ENCODE peak calls at places on chromosomes 16 and 17, in seven cellular contexts. S is ascending aorta, R is dorsolateral prefrontal cortex, U is epithelial cell of esophagus, I is left lung, Q is pancreas, X is fibroblast of lung. J is an unnamed sample.

GRCh38 chr16:70253291-70254094 is 1.8 kb upstream of the EXOSC6 start:
- DNase-seq in I (no peak), S (no peak), U (peak), Q (peak), X (peak), R (no peak), J (no peak)

GRCh38 chr17:49690256-49690655 is 12.4 kb upstream of the SPOP start:
- DNase-seq in X (no peak), Q (no peak), I (no peak), U (no peak), S (peak), R (peak), J (no peak)

GRCh38 chr16:65576631-65577030 is 454.8 kb upstream of the CDH11 start:
- DNase-seq in R (no peak), S (no peak), U (no peak), Q (no peak), I (no peak), X (no peak), J (no peak)

GRCh38 chr16:66524601-66525164 is 25.2 kb downstream of the TK2 start:
- DNase-seq in R (no peak), U (no peak), X (no peak), I (peak), Q (no peak), S (peak), J (no peak)

GRCh38 chr16:28294201-28294600 is 1.9 kb downstream of the SBK1 start:
- DNase-seq in Q (no peak), U (no peak), S (no peak), R (no peak), X (no peak), I (no peak), J (no peak)

GRCh38 chr16:1014771-1015495 is 33.4 kb downstream of the SOX8 start:
- DNase-seq in X (peak), Q (no peak), U (no peak), I (no peak), R (no peak), S (peak), J (no peak)

GRCh38 chr16:84973226-84973625 is 38.1 kb downstream of the ZDHHC7 start:
- DNase-seq in Q (no peak), U (no peak), S (no peak), X (no peak), I (no peak), R (no peak), J (no peak)

GRCh38 chr16:84832488-84833141 is 12.8 kb downstream of the CRISPLD2 start:
- DNase-seq in U (no peak), X (peak), Q (no peak), I (peak), R (peak), S (peak), J (peak)

GRCh38 chr17:4634981-4635380 is 6.5 kb downstream of the ALOX15 start:
- DNase-seq in S (no peak), R (no peak), X (no peak), I (peak), U (no peak), Q (no peak), J (no peak)

GRCh38 chr16:73356401-73357079 is 308.6 kb upstream of the ZFHX3 start:
- DNase-seq in R (no peak), Q (no peak), X (no peak), I (no peak), U (no peak), S (no peak), J (no peak)

GRCh38 chr17:38905375-38905774 is 20.0 kb upstream of the LASP1NB start:
- DNase-seq in Q (no peak), U (no peak), S (no peak), I (no peak), X (no peak), R (no peak), J (no peak)

GRCh38 chr17:19487009-19487600 is 46.5 kb upstream of the SLC47A1 start:
- DNase-seq in Q (no peak), I (no peak), R (no peak), X (no peak), U (no peak), S (no peak), J (no peak)

GRCh38 chr17:78512976-78513375 is 64.2 kb downstream of the DNAH17 start:
- DNase-seq in U (no peak), Q (no peak), S (no peak), X (no peak), I (no peak), R (no peak), J (no peak)

GRCh38 chr17:8894189-8894611 is 26.7 kb upstream of the PIK3R6 start:
- DNase-seq in R (no peak), S (peak), U (no peak), Q (no peak), X (no peak), I (no peak), J (no peak)

GRCh38 chr17:67830440-67830839 is 5.1 kb downstream of the BPTF start:
- DNase-seq in X (peak), S (no peak), I (no peak), R (no peak), Q (no peak), U (no peak), J (no peak)

GRCh38 chr17:49624896-49625295 is 49.2 kb downstream of the NXPH3 start:
- DNase-seq in U (no peak), I (no peak), Q (no peak), X (peak), S (peak), R (no peak), J (no peak)

GRCh38 chr16:24257965-24258364 is 1.8 kb downstream of the CACNG3 start:
- DNase-seq in X (no peak), U (no peak), R (no peak), Q (no peak), S (no peak), I (no peak), J (no peak)

GRCh38 chr16:22618842-22619241 is 108.2 kb downstream of the NPIPB5 start:
- DNase-seq in I (no peak), Q (no peak), U (no peak), R (no peak), S (peak), X (no peak), J (no peak)

GRCh38 chr17:64282753-64283080 is 19.7 kb upstream of the TEX2 start:
- DNase-seq in R (peak), S (no peak), U (no peak), I (no peak), X (no peak), Q (no peak), J (no peak)

GRCh38 chr17:75654176-75654575 is 12.8 kb downstream of the RECQL5 start:
- DNase-seq in I (no peak), X (no peak), U (peak), Q (no peak), S (no peak), R (no peak), J (no peak)

GRCh38 chr16:57000271-57001025 is 11.1 kb downstream of the NLRC5 start:
- DNase-seq in S (peak), I (no peak), Q (no peak), U (peak), R (no peak), X (peak), J (no peak)

GRCh38 chr16:5906351-5906750 is 808.8 kb upstream of the EEF2KMT start:
- DNase-seq in R (no peak), U (no peak), Q (no peak), S (no peak), I (no peak), X (peak), J (no peak)

GRCh38 chr17:40791116-40791515 is 8.6 kb downstream of the KRT28 start:
- DNase-seq in X (no peak), S (no peak), R (no peak), U (no peak), I (no peak), Q (no peak), J (no peak)

GRCh38 chr16:67664258-67664657 is 2.3 kb downstream of the ENKD1 start:
- DNase-seq in U (no peak), I (no peak), X (no peak), R (peak), S (no peak), Q (peak), J (no peak)

GRCh38 chr16:57859331-57859730 is 57.0 kb upstream of the KIFC3 start:
- DNase-seq in U (peak), R (no peak), Q (no peak), X (peak), S (peak), I (no peak), J (no peak)

GRCh38 chr17:3959921-3960601 is 4.2 kb downstream of the ATP2A3 start:
- DNase-seq in I (no peak), Q (no peak), X (no peak), S (no peak), R (no peak), U (no peak), J (no peak)

GRCh38 chr17:55567240-55568216 is 56.3 kb upstream of the SMIM36 start:
- DNase-seq in U (no peak), X (peak), Q (no peak), R (no peak), I (no peak), S (no peak), J (peak)

GRCh38 chr17:8079291-8080207 is 8.0 kb downstream of the ALOX12B start:
- DNase-seq in R (peak), X (peak), Q (peak), I (peak), U (peak), S (peak), J (no peak)

GRCh38 chr17:73432624-73433190 is 120.9 kb upstream of the CDC42EP4 start:
- DNase-seq in S (no peak), R (peak), Q (no peak), I (no peak), X (no peak), U (no peak), J (no peak)

GRCh38 chr17:80778716-80779115 is 212.9 kb upstream of the CHMP6 start:
- DNase-seq in S (no peak), I (peak), R (no peak), Q (no peak), U (no peak), X (no peak), J (no peak)

GRCh38 chr16:22912654-22913053 is 98.7 kb downstream of the HS3ST2 start:
- DNase-seq in R (no peak), U (no peak), X (no peak), Q (no peak), I (no peak), S (no peak), J (no peak)

GRCh38 chr17:67059372-67059771 is 15.0 kb downstream of the CACNG1 start:
- DNase-seq in Q (no peak), R (no peak), X (no peak), I (no peak), U (no peak), S (peak), J (peak)

GRCh38 chr17:68204736-68205135 is 43.1 kb upstream of the AMZ2 start:
- DNase-seq in S (no peak), I (peak), Q (peak), R (no peak), X (no peak), U (no peak), J (no peak)

GRCh38 chr16:84084570-84085270 is 32.0 kb downstream of the MBTPS1 start:
- DNase-seq in I (peak), Q (no peak), U (peak), R (peak), X (peak), S (no peak), J (peak)

GRCh38 chr16:70438325-70438982 is 446 bp downstream of the ST3GAL2 start:
- DNase-seq in U (no peak), R (no peak), X (peak), S (peak), I (no peak), Q (peak), J (no peak)

GRCh38 chr16:30743690-30744089 is 4.5 kb upstream of the PHKG2 start:
- DNase-seq in X (no peak), Q (no peak), R (no peak), I (no peak), U (no peak), S (no peak), J (no peak)

GRCh38 chr16:30741461-30741914 is 6.7 kb upstream of the PHKG2 start:
- DNase-seq in U (peak), R (no peak), X (peak), Q (no peak), S (no peak), I (peak), J (peak)

GRCh38 chr16:30745082-30745481 is 3.1 kb upstream of the PHKG2 start:
- DNase-seq in S (no peak), X (no peak), U (no peak), Q (no peak), R (no peak), I (no peak), J (no peak)

GRCh38 chr16:30746638-30747160 is 1.5 kb upstream of the PHKG2 start:
- DNase-seq in Q (no peak), X (no peak), R (no peak), U (no peak), S (no peak), I (no peak), J (no peak)

GRCh38 chr16:30744146-30744545 is 4.1 kb upstream of the PHKG2 start:
- DNase-seq in Q (no peak), S (no peak), U (no peak), X (no peak), I (no peak), R (no peak), J (no peak)
- H3K4me3 ChIP-seq in Q (no peak), S (no peak), U (no peak), X (no peak), I (no peak), R (no peak), J (no peak)

DNA sequence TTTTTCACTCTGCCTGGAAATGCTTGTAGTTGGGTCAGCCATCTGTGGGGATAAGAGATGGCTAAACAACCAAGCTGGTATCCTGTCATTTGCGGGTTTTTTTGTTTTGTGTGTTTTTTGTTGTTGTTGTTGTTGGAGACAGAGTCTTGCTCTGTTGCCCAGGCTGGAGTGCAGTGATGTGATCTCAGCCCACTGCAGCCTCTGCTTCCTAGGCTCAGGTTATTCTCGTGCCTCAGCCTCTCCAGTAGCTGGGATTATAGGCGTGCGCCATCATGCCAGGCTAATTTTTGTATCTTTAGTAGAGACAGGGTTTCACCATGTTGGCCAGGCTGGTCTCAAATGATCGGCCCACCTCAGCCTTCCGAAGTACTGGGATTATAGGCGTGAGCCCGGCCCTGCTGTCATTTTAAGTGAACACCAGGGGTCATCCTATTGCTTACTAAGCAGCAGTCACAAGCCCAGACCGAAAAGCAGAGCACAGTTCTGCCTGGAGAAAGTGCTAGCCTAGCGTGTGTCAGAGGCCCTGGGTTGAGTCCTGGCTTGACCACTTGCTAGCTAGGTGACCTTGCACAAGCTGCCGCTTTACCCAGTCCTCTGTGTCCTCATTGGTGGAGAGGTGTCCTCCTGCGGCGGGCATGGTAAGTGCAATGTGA is 4.6 kb downstream of the SMCR8 start:
- DNase-seq in X (peak), S (no peak), I (no peak), U (peak), Q (no peak), R (peak), J (peak)
- TF ChIP-seq CTCF in X (peak), S (peak), I (no peak), U (peak), Q (no peak), R (peak), J (peak)

GRCh38 chr16:74607967-74608356 is 1.0 kb upstream of the GLG1 start:
- DNase-seq in Q (no peak), R (no peak), U (no peak), S (no peak), X (no peak), I (no peak), J (no peak)
- H3K4me3 ChIP-seq in Q (no peak), R (no peak), U (no peak), S (no peak), X (no peak), I (peak), J (no peak)

DNA sequence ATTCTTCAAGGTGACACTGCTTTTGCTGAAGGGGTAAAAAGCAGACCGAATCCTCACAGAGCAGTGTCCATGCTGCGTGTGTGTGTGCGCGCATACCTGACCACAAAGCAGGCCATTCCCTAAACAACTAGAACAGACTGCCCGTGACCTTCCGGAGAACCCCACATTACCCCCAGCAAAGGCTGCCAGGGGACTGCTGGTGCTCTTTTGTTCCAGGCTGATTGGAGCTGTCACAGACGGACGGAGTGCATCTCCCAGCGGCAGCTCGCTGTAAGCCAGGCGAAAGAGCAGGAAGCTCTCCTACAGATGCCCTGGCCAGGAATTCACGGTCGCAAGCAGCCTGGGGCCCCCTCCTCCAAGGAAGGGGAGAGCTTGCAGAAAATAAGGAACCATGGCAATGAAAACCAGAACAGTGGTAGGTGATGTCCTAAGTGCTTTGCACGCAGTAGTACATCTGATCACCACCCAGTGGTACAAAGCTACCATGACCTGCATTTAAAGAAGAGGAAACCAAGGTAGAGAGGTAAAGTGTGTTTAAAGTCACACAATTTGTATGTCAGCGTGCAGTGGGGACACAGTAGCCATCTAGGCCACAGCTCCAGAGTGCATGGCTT is 153.4 kb upstream of the DYNLRB2 start:
- DNase-seq in R (no peak), X (no peak), U (no peak), I (no peak), Q (no peak), S (no peak), J (no peak)
- TF ChIP-seq CTCF in R (no peak), X (no peak), U (no peak), I (no peak), Q (no peak), S (no peak), J (peak)

GRCh38 chr17:44187131-44187899 is 543 bp downstream of the TMUB2 start:
- DNase-seq in Q (peak), R (no peak), S (no peak), X (peak), U (peak), I (no peak), J (peak)
- H3K4me3 ChIP-seq in Q (peak), R (peak), S (peak), X (peak), U (peak), I (peak), J (peak)

DNA sequence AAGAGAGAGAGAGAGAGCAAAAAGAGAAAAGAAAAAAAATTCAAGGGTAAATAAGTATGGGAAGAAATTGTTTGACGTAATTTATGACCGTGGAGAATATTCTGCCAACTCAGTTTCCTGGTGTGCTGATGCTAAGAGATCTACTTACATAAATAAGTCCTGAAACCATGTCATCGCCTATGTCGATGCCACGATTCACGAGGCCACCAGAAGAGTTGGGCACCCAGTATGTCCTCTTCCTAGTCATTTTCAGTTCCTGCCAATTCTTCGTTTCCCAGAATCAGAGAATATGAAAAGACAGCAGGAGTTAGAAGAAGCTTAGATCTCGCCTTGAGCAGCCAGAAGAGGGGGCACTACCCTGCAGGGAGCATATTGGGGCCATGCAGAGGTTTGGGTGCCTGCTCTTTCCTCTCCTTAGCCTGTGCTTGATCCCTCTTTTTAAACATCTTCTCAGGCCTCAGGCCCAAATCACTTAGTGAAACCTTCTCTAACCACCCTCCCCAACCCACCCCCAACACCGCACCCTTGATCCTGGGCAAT is 12.4 kb upstream of the LONP2 start:
- DNase-seq in R (no peak), U (peak), X (peak), Q (no peak), I (no peak), S (no peak), J (peak)
- TF ChIP-seq CTCF in R (peak), U (peak), X (peak), Q (no peak), I (no peak), S (peak), J (peak)

GRCh38 chr17:28507567-28508195 is 1.5 kb downstream of the FOXN1 start:
- DNase-seq in Q (no peak), X (no peak), S (no peak), U (peak), I (no peak), R (no peak), J (no peak)
- H3K4me3 ChIP-seq in Q (no peak), X (no peak), S (no peak), U (peak), I (no peak), R (no peak), J (no peak)

GRCh38 chr16:89618114-89618999 is 4.9 kb downstream of the DPEP1 start:
- DNase-seq in S (no peak), I (no peak), U (no peak), Q (no peak), X (no peak), R (no peak), J (no peak)

GRCh38 chr16:89621136-89621697 is 7.8 kb downstream of the DPEP1 start:
- DNase-seq in X (no peak), I (no peak), S (no peak), R (no peak), Q (peak), U (no peak), J (no peak)

GRCh38 chr16:89620406-89620841 is 7.0 kb downstream of the DPEP1 start:
- DNase-seq in I (no peak), U (no peak), R (no peak), X (no peak), S (no peak), Q (peak), J (no peak)

GRCh38 chr16:89621698-89622409 is 8.4 kb downstream of the DPEP1 start:
- DNase-seq in S (no peak), I (no peak), Q (peak), X (no peak), U (no peak), R (no peak), J (no peak)

GRCh38 chr16:89619880-89620279 is 6.4 kb downstream of the DPEP1 start:
- DNase-seq in X (no peak), Q (peak), I (no peak), S (no peak), R (no peak), U (no peak), J (no peak)
- TF ChIP-seq CTCF in X (no peak), Q (no peak), I (no peak), S (no peak), R (no peak), U (no peak), J (no peak)

J was measured in astrocyte of the cerebellum.